ENCODE peak calls at places on chromosome 15, in six cellular contexts. F is T1000, K is HEK293T, V is NCI-H748 treated with DMSO at 0.1 percent for 48 hours, P is T-cell, I is A673. M is an unnamed sample.
A peak's percentile ranks its signal among the peaks of the same experiment; 100 is the strongest.

GRCh38 chr15:84572231-84572630 is 28.6 kb upstream of the ZSCAN2 start:
- DNase-seq in F (no peak), K (no peak), V (no peak), P (no peak), I (no peak), M (no peak)

GRCh38 chr15:98160236-98160635 is 199.7 kb downstream of the ARRDC4 start:
- DNase-seq in F (no peak), K (no peak), V (no peak), P (peak; percentile 51), I (peak; percentile 86), M (no peak)

GRCh38 chr15:83565553-83566159 is 88.3 kb upstream of the ADAMTSL3 start:
- DNase-seq in F (no peak), K (peak; percentile 44), V (peak; percentile 16), P (no peak), I (peak; percentile 43), M (peak; percentile 25)

GRCh38 chr15:33941279-33942063 is 26.8 kb upstream of the CHRM5 start:
- DNase-seq in F (no peak), K (no peak), V (peak; percentile 4), P (no peak), I (no peak), M (no peak)

GRCh38 chr15:69403611-69404010 is 10.5 kb upstream of the KIF23 start:
- DNase-seq in F (no peak), K (no peak), V (no peak), P (no peak), I (peak; percentile 62), M (no peak)

GRCh38 chr15:82946155-82946701 is 6.3 kb downstream of the HOMER2 start:
- DNase-seq in F (no peak), K (no peak), V (no peak), P (no peak), I (no peak), M (no peak)

GRCh38 chr15:70528270-70528706 is 235.1 kb downstream of the UACA start:
- DNase-seq in F (no peak), K (no peak), V (no peak), P (peak; percentile 31), I (peak; percentile 85), M (no peak)

GRCh38 chr15:70099966-70100494 is 2.3 kb upstream of the TLE3 start:
- DNase-seq in F (no peak), K (no peak), V (no peak), P (no peak), I (peak; percentile 83), M (no peak)

GRCh38 chr15:80967451-80967850 is 22.2 kb downstream of the MESD start:
- DNase-seq in F (no peak), K (no peak), V (no peak), P (no peak), I (no peak), M (no peak)

GRCh38 chr15:100783296-100783695 is 96.3 kb upstream of the ALDH1A3 start:
- DNase-seq in F (no peak), K (no peak), V (no peak), P (no peak), I (no peak), M (no peak)

GRCh38 chr15:39581501-39582285 is 814 bp downstream of the THBS1 start:
- DNase-seq in F (peak; percentile 35), K (peak; percentile 5), V (no peak), P (no peak), I (no peak), M (peak; percentile 13)

GRCh38 chr15:25736451-25736850 is 126.7 kb downstream of the ATP10A start:
- DNase-seq in F (no peak), K (no peak), V (no peak), P (no peak), I (no peak), M (no peak)

GRCh38 chr15:59516655-59517461 is 78.9 kb downstream of the FAM81A start:
- DNase-seq in F (no peak), K (no peak), V (no peak), P (no peak), I (no peak), M (no peak)

GRCh38 chr15:50458301-50458700 is 34.1 kb downstream of the USP8 start:
- DNase-seq in F (no peak), K (no peak), V (no peak), P (no peak), I (no peak), M (no peak)

GRCh38 chr15:78739996-78740903 is 71.0 kb downstream of the ADAMTS7 start:
- DNase-seq in F (no peak), K (no peak), V (peak; percentile 8), P (peak; percentile 51), I (peak; percentile 70), M (peak; percentile 57)

GRCh38 chr15:85606721-85607120 is 188.0 kb downstream of the KLHL25 start:
- DNase-seq in F (no peak), K (no peak), V (no peak), P (no peak), I (no peak), M (no peak)

GRCh38 chr15:42046597-42046996 is 25.8 kb upstream of the PLA2G4E start:
- DNase-seq in F (no peak), K (no peak), V (no peak), P (no peak), I (no peak), M (no peak)